ENCODE peak calls at places on chromosomes 13 and 19, in six cellular contexts. One of them, this sample, is unnamed.

GRCh38 chr19:5093297-5093858 is 124.5 kb downstream of the KDM4B start:
- DNase-seq in astrocyte of the spinal cord: no peak
- DNase-seq in WERI-Rb-1: no peak
- DNase-seq in foreskin keratinocyte: no peak
- DNase-seq in thoracic aorta: no peak
- DNase-seq in breast epithelium: no peak
- DNase-seq in this sample: no peak

GRCh38 chr13:96762876-96763275 is 231.4 kb downstream of the OXGR1 start:
- DNase-seq in astrocyte of the spinal cord: no peak
- DNase-seq in WERI-Rb-1: no peak
- DNase-seq in foreskin keratinocyte: no peak
- DNase-seq in thoracic aorta: no peak
- DNase-seq in breast epithelium: no peak
- DNase-seq in this sample: no peak

GRCh38 chr13:37026778-37027177 is 26.2 kb downstream of the EXOSC8 start:
- DNase-seq in astrocyte of the spinal cord: no peak
- DNase-seq in WERI-Rb-1: no peak
- DNase-seq in foreskin keratinocyte: no peak
- DNase-seq in thoracic aorta: no peak
- DNase-seq in breast epithelium: no peak
- DNase-seq in this sample: no peak

GRCh38 chr19:38095411-38096308 is 128.4 kb downstream of the DPF1 start:
- DNase-seq in astrocyte of the spinal cord: peak; percentile 71
- DNase-seq in WERI-Rb-1: peak; percentile 81
- DNase-seq in foreskin keratinocyte: no peak
- DNase-seq in thoracic aorta: peak; percentile 16
- DNase-seq in breast epithelium: peak; percentile 66
- DNase-seq in this sample: no peak

GRCh38 chr13:75271851-75272250 is 210.1 kb downstream of the TBC1D4 start:
- DNase-seq in astrocyte of the spinal cord: peak; percentile 33
- DNase-seq in WERI-Rb-1: no peak
- DNase-seq in foreskin keratinocyte: no peak
- DNase-seq in thoracic aorta: no peak
- DNase-seq in breast epithelium: no peak
- DNase-seq in this sample: no peak

GRCh38 chr19:49690656-49691242 is at the start of gene CPT1C:
- DNase-seq in astrocyte of the spinal cord: peak; percentile 75
- DNase-seq in WERI-Rb-1: peak; percentile 95
- DNase-seq in foreskin keratinocyte: no peak
- DNase-seq in thoracic aorta: no peak
- DNase-seq in breast epithelium: peak; percentile 74
- DNase-seq in this sample: peak; percentile 94

GRCh38 chr13:20714161-20714560 is 10.7 kb downstream of the IL17D start:
- DNase-seq in astrocyte of the spinal cord: peak; percentile 75
- DNase-seq in WERI-Rb-1: no peak
- DNase-seq in foreskin keratinocyte: no peak
- DNase-seq in thoracic aorta: no peak
- DNase-seq in breast epithelium: no peak
- DNase-seq in this sample: no peak

GRCh38 chr19:35608250-35608649 is 4.3 kb upstream of the HAUS5 start:
- DNase-seq in astrocyte of the spinal cord: no peak
- DNase-seq in WERI-Rb-1: no peak
- DNase-seq in foreskin keratinocyte: no peak
- DNase-seq in thoracic aorta: no peak
- DNase-seq in breast epithelium: no peak
- DNase-seq in this sample: no peak

GRCh38 chr13:73056054-73056962 is 2.5 kb upstream of the KLF5 start:
- DNase-seq in astrocyte of the spinal cord: peak; percentile 82
- DNase-seq in WERI-Rb-1: no peak
- DNase-seq in foreskin keratinocyte: peak; percentile 86
- DNase-seq in thoracic aorta: no peak
- DNase-seq in breast epithelium: no peak
- DNase-seq in this sample: no peak

GRCh38 chr13:111385182-111385857 is 64.9 kb downstream of the TEX29 start:
- DNase-seq in astrocyte of the spinal cord: no peak
- DNase-seq in WERI-Rb-1: no peak
- DNase-seq in foreskin keratinocyte: no peak
- DNase-seq in thoracic aorta: no peak
- DNase-seq in breast epithelium: no peak
- DNase-seq in this sample: no peak

GRCh38 chr19:11237321-11237720 is 2.1 kb upstream of the ANGPTL8 start:
- DNase-seq in astrocyte of the spinal cord: no peak
- DNase-seq in WERI-Rb-1: no peak
- DNase-seq in foreskin keratinocyte: no peak
- DNase-seq in thoracic aorta: no peak
- DNase-seq in breast epithelium: no peak
- DNase-seq in this sample: no peak

GRCh38 chr13:20197361-20197834 is 4.7 kb upstream of the GJB2 start:
- DNase-seq in astrocyte of the spinal cord: peak; percentile 79
- DNase-seq in WERI-Rb-1: no peak
- DNase-seq in foreskin keratinocyte: no peak
- DNase-seq in thoracic aorta: no peak
- DNase-seq in breast epithelium: no peak
- DNase-seq in this sample: no peak

GRCh38 chr13:50650478-50650877 is 193.0 kb downstream of the DLEU7 start:
- DNase-seq in astrocyte of the spinal cord: no peak
- DNase-seq in WERI-Rb-1: no peak
- DNase-seq in foreskin keratinocyte: no peak
- DNase-seq in thoracic aorta: no peak
- DNase-seq in breast epithelium: no peak
- DNase-seq in this sample: no peak

GRCh38 chr19:51688665-51689571 is 4.2 kb upstream of the SPACA6 start:
- DNase-seq in astrocyte of the spinal cord: peak; percentile 98
- DNase-seq in WERI-Rb-1: peak; percentile 81
- DNase-seq in foreskin keratinocyte: peak; percentile 80
- DNase-seq in thoracic aorta: peak; percentile 74
- DNase-seq in breast epithelium: peak; percentile 85
- DNase-seq in this sample: no peak

GRCh38 chr19:3184847-3185481 is 766 bp upstream of the NCLN start:
- DNase-seq in astrocyte of the spinal cord: no peak
- DNase-seq in WERI-Rb-1: peak; percentile 67
- DNase-seq in foreskin keratinocyte: no peak
- DNase-seq in thoracic aorta: peak; percentile 31
- DNase-seq in breast epithelium: peak; percentile 69
- DNase-seq in this sample: peak; percentile 42

GRCh38 chr13:33678906-33679657 is 138.9 kb upstream of the RFC3 start:
- DNase-seq in astrocyte of the spinal cord: peak; percentile 48
- DNase-seq in WERI-Rb-1: no peak
- DNase-seq in foreskin keratinocyte: no peak
- DNase-seq in thoracic aorta: peak; percentile 6
- DNase-seq in breast epithelium: peak; percentile 45
- DNase-seq in this sample: no peak

GRCh38 chr13:46184277-46184699 is 2.3 kb upstream of the LCP1 start:
- DNase-seq in astrocyte of the spinal cord: no peak
- DNase-seq in WERI-Rb-1: peak; percentile 38
- DNase-seq in foreskin keratinocyte: no peak
- DNase-seq in thoracic aorta: no peak
- DNase-seq in breast epithelium: no peak
- DNase-seq in this sample: no peak

GRCh38 chr13:102648046-102648445 is 46.8 kb downstream of the METTL21C start:
- DNase-seq in astrocyte of the spinal cord: no peak
- DNase-seq in WERI-Rb-1: no peak
- DNase-seq in foreskin keratinocyte: no peak
- DNase-seq in thoracic aorta: no peak
- DNase-seq in breast epithelium: no peak
- DNase-seq in this sample: no peak

GRCh38 chr19:33242129-33242528 is 16.5 kb upstream of the SLC7A10 start:
- DNase-seq in astrocyte of the spinal cord: no peak
- DNase-seq in WERI-Rb-1: no peak
- DNase-seq in foreskin keratinocyte: no peak
- DNase-seq in thoracic aorta: no peak
- DNase-seq in breast epithelium: no peak
- DNase-seq in this sample: no peak

GRCh38 chr19:43444531-43445340 is 20.7 kb downstream of the LYPD3 start:
- DNase-seq in astrocyte of the spinal cord: no peak
- DNase-seq in WERI-Rb-1: no peak
- DNase-seq in foreskin keratinocyte: no peak
- DNase-seq in thoracic aorta: no peak
- DNase-seq in breast epithelium: no peak
- DNase-seq in this sample: no peak

GRCh38 chr19:50555447-50556235 is 12.6 kb downstream of the LRRC4B start:
- DNase-seq in astrocyte of the spinal cord: no peak
- DNase-seq in WERI-Rb-1: peak; percentile 52
- DNase-seq in foreskin keratinocyte: no peak
- DNase-seq in thoracic aorta: no peak
- DNase-seq in breast epithelium: no peak
- DNase-seq in this sample: no peak

GRCh38 chr19:12984143-12984627 is 11.1 kb upstream of the NFIX start:
- DNase-seq in astrocyte of the spinal cord: no peak
- DNase-seq in WERI-Rb-1: no peak
- DNase-seq in foreskin keratinocyte: no peak
- DNase-seq in thoracic aorta: no peak
- DNase-seq in breast epithelium: no peak
- DNase-seq in this sample: no peak

GRCh38 chr13:27038323-27038722 is 133.3 kb downstream of the USP12 start:
- DNase-seq in astrocyte of the spinal cord: peak; percentile 81
- DNase-seq in WERI-Rb-1: no peak
- DNase-seq in foreskin keratinocyte: peak; percentile 43
- DNase-seq in thoracic aorta: no peak
- DNase-seq in breast epithelium: no peak
- DNase-seq in this sample: no peak

GRCh38 chr13:37617162-37617561 is 18.6 kb upstream of the POSTN start:
- DNase-seq in astrocyte of the spinal cord: peak; percentile 76
- DNase-seq in WERI-Rb-1: no peak
- DNase-seq in foreskin keratinocyte: peak; percentile 61
- DNase-seq in thoracic aorta: no peak
- DNase-seq in breast epithelium: no peak
- DNase-seq in this sample: no peak

GRCh38 chr19:2328401-2329161 is at the start of the genes LSM7 and SPPL2B:
- DNase-seq in astrocyte of the spinal cord: peak; percentile 88
- DNase-seq in WERI-Rb-1: peak; percentile 91
- DNase-seq in foreskin keratinocyte: peak; percentile 47
- DNase-seq in thoracic aorta: peak; percentile 67
- DNase-seq in breast epithelium: peak; percentile 89
- DNase-seq in this sample: peak; percentile 99

GRCh38 chr19:18117364-18117691 is 19.8 kb downstream of the MAST3 start:
- DNase-seq in astrocyte of the spinal cord: no peak
- DNase-seq in WERI-Rb-1: no peak
- DNase-seq in foreskin keratinocyte: no peak
- DNase-seq in thoracic aorta: no peak
- DNase-seq in breast epithelium: no peak
- DNase-seq in this sample: no peak

GRCh38 chr19:18120127-18120526 is 22.5 kb downstream of the MAST3 start:
- DNase-seq in astrocyte of the spinal cord: no peak
- DNase-seq in WERI-Rb-1: no peak
- DNase-seq in foreskin keratinocyte: no peak
- DNase-seq in thoracic aorta: no peak
- DNase-seq in breast epithelium: no peak
- DNase-seq in this sample: no peak

GRCh38 chr19:18119243-18120105 is 21.9 kb downstream of the MAST3 start:
- DNase-seq in astrocyte of the spinal cord: no peak
- DNase-seq in WERI-Rb-1: no peak
- DNase-seq in foreskin keratinocyte: no peak
- DNase-seq in thoracic aorta: no peak
- DNase-seq in breast epithelium: no peak
- DNase-seq in this sample: no peak

GRCh38 chr19:18118420-18119242 is 21.1 kb downstream of the MAST3 start:
- DNase-seq in astrocyte of the spinal cord: no peak
- DNase-seq in WERI-Rb-1: no peak
- DNase-seq in foreskin keratinocyte: no peak
- DNase-seq in thoracic aorta: no peak
- DNase-seq in breast epithelium: no peak
- DNase-seq in this sample: no peak

DNA sequence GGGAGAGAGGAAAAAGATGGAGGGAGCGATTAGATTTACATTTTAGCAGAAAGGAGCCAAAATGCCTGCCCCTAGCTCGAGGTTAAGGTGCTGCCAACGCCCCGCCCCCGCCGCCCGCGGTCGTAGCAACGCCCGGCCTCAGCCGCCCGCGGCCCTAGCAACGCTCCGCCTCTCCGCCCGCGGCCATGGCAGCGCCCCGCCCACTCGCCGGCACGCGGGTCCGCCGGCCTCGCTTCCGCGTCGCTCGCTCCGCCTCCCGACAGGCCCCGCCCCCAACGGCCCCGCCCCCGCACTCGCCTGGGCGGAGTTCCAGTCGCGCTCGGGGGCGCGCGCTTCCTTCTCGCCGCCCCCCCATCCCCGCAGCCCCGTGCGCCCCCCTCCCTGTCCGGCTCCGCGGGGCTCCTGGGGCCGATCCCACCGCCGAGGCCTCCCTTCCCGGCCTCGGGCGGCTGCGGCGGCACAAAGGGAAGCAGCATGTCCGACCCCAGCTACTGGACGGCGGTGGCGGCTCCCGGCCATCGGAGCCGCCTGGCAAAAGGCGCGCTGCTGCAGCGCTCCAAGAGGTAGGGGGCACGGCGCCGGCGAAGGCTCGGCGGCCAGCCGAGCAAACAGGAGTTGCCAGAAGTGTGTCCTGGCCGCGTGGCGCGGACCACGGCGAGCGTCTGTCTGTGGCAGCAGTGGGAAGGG is 20.3 kb downstream of the MAST3 start:
- DNase-seq in astrocyte of the spinal cord: peak; percentile 74
- DNase-seq in WERI-Rb-1: peak; percentile 89
- DNase-seq in foreskin keratinocyte: no peak
- DNase-seq in thoracic aorta: no peak
- DNase-seq in breast epithelium: peak; percentile 52
- DNase-seq in this sample: peak; percentile 96
- TF ChIP-seq CTCF in astrocyte of the spinal cord: no peak
- TF ChIP-seq CTCF in WERI-Rb-1: peak; percentile 23
- TF ChIP-seq CTCF in foreskin keratinocyte: no peak
- TF ChIP-seq CTCF in thoracic aorta: no peak
- TF ChIP-seq CTCF in breast epithelium: no peak
- TF ChIP-seq CTCF in this sample: no peak

DNA sequence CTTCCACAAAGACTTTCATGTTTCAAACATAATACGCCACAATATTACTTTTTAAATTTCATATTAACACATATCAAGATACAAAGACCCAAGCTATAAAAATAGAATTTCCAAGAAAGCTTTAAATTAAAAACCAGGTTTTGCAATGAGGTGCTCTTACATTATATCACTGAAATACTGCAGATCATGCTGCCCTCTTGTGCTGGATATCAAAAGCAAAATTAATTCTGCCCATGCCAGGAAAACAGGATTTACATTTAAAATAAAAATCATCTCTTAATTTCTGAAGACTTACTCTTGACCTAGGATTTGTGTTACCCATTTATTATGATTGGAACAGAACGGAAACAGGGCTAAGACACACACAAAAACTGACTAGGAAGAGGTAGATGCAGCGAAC is 145.0 kb downstream of the ABCC4 start:
- DNase-seq in astrocyte of the spinal cord: peak; percentile 59
- DNase-seq in WERI-Rb-1: no peak
- DNase-seq in foreskin keratinocyte: no peak
- DNase-seq in thoracic aorta: no peak
- DNase-seq in breast epithelium: no peak
- DNase-seq in this sample: no peak
- TF ChIP-seq CTCF in astrocyte of the spinal cord: peak; percentile 45
- TF ChIP-seq CTCF in WERI-Rb-1: peak; percentile 36
- TF ChIP-seq CTCF in foreskin keratinocyte: peak; percentile 66
- TF ChIP-seq CTCF in thoracic aorta: no peak
- TF ChIP-seq CTCF in breast epithelium: no peak
- TF ChIP-seq CTCF in this sample: peak; percentile 50

GRCh38 chr19:18496167-18496979 is 25.5 kb downstream of the ELL start:
- DNase-seq in astrocyte of the spinal cord: peak; percentile 32
- DNase-seq in WERI-Rb-1: no peak
- DNase-seq in foreskin keratinocyte: peak; percentile 82
- DNase-seq in thoracic aorta: no peak
- DNase-seq in breast epithelium: no peak
- DNase-seq in this sample: no peak
- TF ChIP-seq CTCF in astrocyte of the spinal cord: peak; percentile 16
- TF ChIP-seq CTCF in WERI-Rb-1: no peak
- TF ChIP-seq CTCF in foreskin keratinocyte: peak; percentile 31
- TF ChIP-seq CTCF in thoracic aorta: no peak
- TF ChIP-seq CTCF in breast epithelium: no peak
- TF ChIP-seq CTCF in this sample: no peak

GRCh38 chr13:113288880-113289279 is 8.2 kb upstream of the LAMP1 start:
- DNase-seq in astrocyte of the spinal cord: no peak
- DNase-seq in WERI-Rb-1: no peak
- DNase-seq in foreskin keratinocyte: peak; percentile 81
- DNase-seq in thoracic aorta: no peak
- DNase-seq in breast epithelium: no peak
- DNase-seq in this sample: no peak

GRCh38 chr13:113283904-113284303 is 13.1 kb upstream of the LAMP1 start:
- DNase-seq in astrocyte of the spinal cord: no peak
- DNase-seq in WERI-Rb-1: no peak
- DNase-seq in foreskin keratinocyte: no peak
- DNase-seq in thoracic aorta: no peak
- DNase-seq in breast epithelium: no peak
- DNase-seq in this sample: no peak
- TF ChIP-seq CTCF in astrocyte of the spinal cord: no peak
- TF ChIP-seq CTCF in WERI-Rb-1: no peak
- TF ChIP-seq CTCF in foreskin keratinocyte: no peak
- TF ChIP-seq CTCF in thoracic aorta: no peak
- TF ChIP-seq CTCF in breast epithelium: no peak
- TF ChIP-seq CTCF in this sample: no peak

This sample was measured in D721Med.